ENCODE peak calls at places on chromosomes 5 and 9, in four cellular contexts. X is epithelial cell of esophagus, K is fibroblast of the aortic adventitia, C is lower lobe of right lung. M is an unnamed sample.

GRCh38 chr5:107389130-107389553 is 281.6 kb downstream of the EFNA5 start:
- DNase-seq in C (no peak), K (peak), X (peak), M (peak)

GRCh38 chr5:54703091-54703490 is 185.5 kb downstream of the SNX18 start:
- DNase-seq in K (peak), X (peak), C (no peak), M (peak)

GRCh38 chr5:150530423-150530822 is 22.5 kb downstream of the NDST1 start:
- DNase-seq in C (no peak), X (no peak), K (no peak), M (no peak)

GRCh38 chr5:179806250-179807045 is at the start of gene MGAT4B:
- DNase-seq in K (peak), C (peak), X (peak), M (peak)

GRCh38 chr5:132987531-132988408 is 24.3 kb upstream of the AFF4 start:
- DNase-seq in C (no peak), K (no peak), X (no peak), M (no peak)

GRCh38 chr5:166671818-166672217 is 1619.6 kb upstream of the WWC1 start:
- DNase-seq in K (no peak), X (no peak), C (no peak), M (no peak)

GRCh38 chr5:132258102-132259060 is 885 bp downstream of the PDLIM4 start:
- DNase-seq in C (no peak), X (peak), K (peak), M (peak)

GRCh38 chr9:34809504-34810186 is 99.7 kb upstream of the CCL21 start:
- DNase-seq in K (peak), X (peak), C (no peak), M (no peak)

GRCh38 chr5:160159991-160160826 is 41.0 kb upstream of the PWWP2A start:
- DNase-seq in K (no peak), X (peak), C (no peak), M (no peak)

GRCh38 chr5:163434410-163434866 is 3.0 kb upstream of the CCNG1 start:
- DNase-seq in X (peak), K (peak), C (no peak), M (no peak)

GRCh38 chr9:72473474-72474241 is 47.8 kb upstream of the TMC1 start:
- DNase-seq in X (peak), C (no peak), K (peak), M (peak)

GRCh38 chr9:111572945-111573604 is 26.4 kb downstream of the PTGR1 start:
- DNase-seq in X (no peak), C (no peak), K (peak), M (peak)

GRCh38 chr5:2217219-2217618 is 334.5 kb upstream of the IRX4 start:
- DNase-seq in K (no peak), C (no peak), X (no peak), M (no peak)

GRCh38 chr9:136403538-136403914 is 3.6 kb upstream of the SNAPC4 start:
- DNase-seq in C (no peak), K (no peak), X (no peak), M (no peak)

GRCh38 chr5:133527311-133527710 is 85.0 kb downstream of the FSTL4 start:
- DNase-seq in X (peak), C (no peak), K (peak), M (peak)

GRCh38 chr9:69454327-69454726 is 129.3 kb downstream of the ENTREP1 start:
- DNase-seq in K (no peak), C (no peak), X (no peak), M (no peak)

GRCh38 chr9:27634879-27635278 is 61.6 kb upstream of the C9orf72 start:
- DNase-seq in C (no peak), K (no peak), X (no peak), M (no peak)

GRCh38 chr5:178474562-178475184 is 115.5 kb downstream of the COL23A1 start:
- DNase-seq in K (no peak), C (no peak), X (no peak), M (peak)

GRCh38 chr9:76717611-76718010 is 46.6 kb upstream of the PCA3 start:
- DNase-seq in X (no peak), C (no peak), K (peak), M (peak)

GRCh38 chr9:86960938-86961337 is 13.6 kb upstream of the GAS1 start:
- DNase-seq in K (no peak), X (no peak), C (no peak), M (no peak)

DNA sequence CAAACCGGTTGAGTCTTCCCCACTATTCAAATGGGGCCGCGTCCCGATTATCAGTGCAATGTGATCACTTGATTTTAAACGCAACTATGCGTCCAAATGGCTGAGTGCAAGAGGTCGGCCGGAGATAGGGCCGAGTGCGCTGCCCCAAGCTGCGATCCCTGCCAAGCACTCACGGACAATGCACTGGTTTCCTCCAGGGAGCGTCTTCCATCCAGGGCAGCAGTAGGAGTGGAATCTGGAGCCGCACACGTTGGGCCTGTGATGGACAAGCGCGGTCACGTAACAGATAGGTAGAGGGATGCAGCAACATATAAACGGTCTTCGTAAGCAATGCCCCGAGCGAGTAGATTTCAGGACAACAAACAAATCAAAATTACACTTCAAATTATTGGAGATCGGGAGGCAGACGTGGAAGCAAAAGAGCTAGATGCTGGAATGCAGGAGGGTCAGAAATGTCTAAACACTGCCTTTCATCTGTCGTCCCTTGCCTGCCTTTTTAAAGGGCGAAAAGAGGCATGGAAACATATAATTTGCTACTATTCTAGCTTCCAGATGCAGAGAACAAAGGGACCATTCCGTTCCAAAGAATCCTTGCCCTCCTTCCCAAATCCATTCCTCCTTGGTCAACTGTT is 1.7 kb downstream of the FBN2 start:
- DNase-seq in C (no peak), K (no peak), X (no peak), M (no peak)
- TF ChIP-seq CTCF in C (no peak), K (no peak), X (no peak), M (no peak)

DNA sequence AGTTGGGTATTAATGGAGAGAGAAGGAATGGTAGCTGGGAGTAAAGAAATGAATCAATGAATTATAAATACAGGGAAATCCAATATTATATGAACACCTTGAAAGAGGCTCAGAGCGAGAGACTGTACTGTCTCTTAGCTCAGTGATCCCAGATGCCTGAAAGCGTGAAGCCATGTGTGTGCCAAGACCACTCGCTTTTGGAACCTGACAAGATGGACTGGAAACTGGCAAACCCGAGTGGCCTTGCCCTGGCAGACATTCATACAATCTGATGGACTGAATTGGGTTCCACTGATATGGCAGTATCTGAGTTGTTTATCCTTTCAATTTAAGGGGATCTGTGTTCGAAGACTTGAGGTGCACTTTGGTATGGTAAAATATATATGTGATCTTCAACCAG is 170.3 kb downstream of the ERCC6L2 start:
- DNase-seq in X (no peak), K (no peak), C (no peak), M (no peak)
- TF ChIP-seq CTCF in X (no peak), K (no peak), C (no peak), M (no peak)

GRCh38 chr5:173791878-173792277 is 96.3 kb upstream of the CPEB4 start:
- DNase-seq in X (no peak), K (no peak), C (no peak), M (no peak)
- TF ChIP-seq CTCF in X (no peak), K (no peak), C (no peak), M (no peak)

GRCh38 chr9:129901922-129902321 is 66.7 kb downstream of the USP20 start:
- DNase-seq in X (no peak), C (no peak), K (no peak), M (no peak)

GRCh38 chr9:129897263-129897662 is 62.0 kb downstream of the USP20 start:
- DNase-seq in C (no peak), K (no peak), X (no peak), M (no peak)

GRCh38 chr9:129900263-129901041 is 65.2 kb downstream of the USP20 start:
- DNase-seq in X (no peak), K (no peak), C (no peak), M (no peak)

GRCh38 chr9:129898205-129898604 is 62.9 kb downstream of the USP20 start:
- DNase-seq in C (no peak), K (peak), X (peak), M (peak)

GRCh38 chr9:129899620-129900019 is 64.4 kb downstream of the USP20 start:
- DNase-seq in X (no peak), C (no peak), K (no peak), M (no peak)
- TF ChIP-seq CTCF in X (no peak), C (no peak), K (no peak), M (no peak)

DNA sequence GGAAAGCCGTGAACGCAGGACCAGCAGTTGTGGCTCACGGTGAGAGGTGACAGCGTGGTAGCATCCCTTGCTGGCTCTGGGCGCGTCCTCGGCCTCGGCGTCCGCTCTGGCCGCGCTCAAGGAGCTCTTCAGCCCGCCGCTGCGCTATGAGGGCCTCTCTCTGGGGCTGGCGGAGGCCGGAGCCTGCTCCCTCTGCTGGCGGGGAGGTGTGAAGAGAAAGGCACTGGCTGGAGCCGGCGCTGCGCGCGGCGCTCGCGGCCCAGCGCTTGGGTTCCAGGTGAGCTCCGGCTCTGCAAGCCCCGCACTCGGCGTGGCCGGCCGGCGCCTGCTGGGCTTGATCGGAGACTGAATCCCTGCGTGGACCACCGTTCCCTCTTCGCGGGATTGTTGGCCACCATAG is 705.6 kb downstream of the SEMA5A start:
- DNase-seq in K (no peak), X (no peak), C (no peak), M (no peak)
- TF ChIP-seq CTCF in K (no peak), X (no peak), C (no peak), M (no peak)

GRCh38 chr5:154344461-154344860 is 101.3 kb upstream of the SAP30L start:
- DNase-seq in C (no peak), K (no peak), X (no peak), M (no peak)

GRCh38 chr5:154345255-154345952 is 100.4 kb upstream of the SAP30L start:
- DNase-seq in C (no peak), K (no peak), X (no peak), M (no peak)

GRCh38 chr5:154349621-154350020 is 96.2 kb upstream of the SAP30L start:
- DNase-seq in C (no peak), K (no peak), X (no peak), M (peak)

GRCh38 chr5:154342963-154343362 is 102.8 kb upstream of the SAP30L start:
- DNase-seq in K (no peak), X (no peak), C (no peak), M (no peak)

GRCh38 chr5:154346427-154346826 is 99.4 kb upstream of the SAP30L start:
- DNase-seq in C (no peak), K (no peak), X (no peak), M (peak)
- TF ChIP-seq CTCF in C (no peak), K (no peak), X (no peak), M (no peak)

M was measured in AG10803.